ENCODE peak calls at places on chromosomes 7 and 10, in seven cellular contexts. One of them, this sample, is unnamed.
A peak's percentile ranks its signal among the peaks of the same experiment; 100 is the strongest.

GRCh38 chr7:29038463-29038862 is 80.3 kb upstream of the TRIL start:
- DNase-seq in smooth muscle cell of the brain vasculature: no peak
- DNase-seq in neural crest cell: no peak
- DNase-seq in endothelial cell of umbilical vein: peak; percentile 79
- DNase-seq in NCI-H510A treated with DMSO at 0.1 percent for 48 hours: peak; percentile 18
- DNase-seq in RPMI7951: peak; percentile 21
- DNase-seq in iris pigment epithelial cell: peak; percentile 62
- DNase-seq in this sample: no peak

GRCh38 chr7:90530263-90530662 is 60.8 kb downstream of the PTTG1IP2 start:
- DNase-seq in smooth muscle cell of the brain vasculature: no peak
- DNase-seq in neural crest cell: no peak
- DNase-seq in endothelial cell of umbilical vein: no peak
- DNase-seq in NCI-H510A treated with DMSO at 0.1 percent for 48 hours: no peak
- DNase-seq in RPMI7951: peak; percentile 24
- DNase-seq in iris pigment epithelial cell: peak; percentile 84
- DNase-seq in this sample: no peak

GRCh38 chr10:91708174-91708861 is 75.4 kb upstream of the PPP1R3C start:
- DNase-seq in smooth muscle cell of the brain vasculature: no peak
- DNase-seq in neural crest cell: no peak
- DNase-seq in endothelial cell of umbilical vein: no peak
- DNase-seq in NCI-H510A treated with DMSO at 0.1 percent for 48 hours: peak; percentile 5
- DNase-seq in RPMI7951: no peak
- DNase-seq in iris pigment epithelial cell: peak; percentile 14
- DNase-seq in this sample: no peak

GRCh38 chr7:53272081-53272480 is 236.6 kb downstream of the POM121L12 start:
- DNase-seq in smooth muscle cell of the brain vasculature: no peak
- DNase-seq in neural crest cell: no peak
- DNase-seq in endothelial cell of umbilical vein: no peak
- DNase-seq in NCI-H510A treated with DMSO at 0.1 percent for 48 hours: no peak
- DNase-seq in RPMI7951: no peak
- DNase-seq in iris pigment epithelial cell: no peak
- DNase-seq in this sample: no peak

GRCh38 chr7:83996879-83997278 is 197.7 kb downstream of the SEMA3A start:
- DNase-seq in smooth muscle cell of the brain vasculature: no peak
- DNase-seq in neural crest cell: no peak
- DNase-seq in endothelial cell of umbilical vein: no peak
- DNase-seq in NCI-H510A treated with DMSO at 0.1 percent for 48 hours: no peak
- DNase-seq in RPMI7951: no peak
- DNase-seq in iris pigment epithelial cell: peak; percentile 70
- DNase-seq in this sample: no peak

GRCh38 chr7:55733584-55733983 is 129.0 kb downstream of the SEPTIN14 start:
- DNase-seq in smooth muscle cell of the brain vasculature: no peak
- DNase-seq in neural crest cell: no peak
- DNase-seq in endothelial cell of umbilical vein: peak; percentile 47
- DNase-seq in NCI-H510A treated with DMSO at 0.1 percent for 48 hours: no peak
- DNase-seq in RPMI7951: peak; percentile 18
- DNase-seq in iris pigment epithelial cell: peak; percentile 20
- DNase-seq in this sample: no peak

GRCh38 chr10:11539191-11539868 is 72.1 kb downstream of the USP6NL start:
- DNase-seq in smooth muscle cell of the brain vasculature: no peak
- DNase-seq in neural crest cell: no peak
- DNase-seq in endothelial cell of umbilical vein: peak; percentile 31
- DNase-seq in NCI-H510A treated with DMSO at 0.1 percent for 48 hours: no peak
- DNase-seq in RPMI7951: peak; percentile 50
- DNase-seq in iris pigment epithelial cell: peak; percentile 52
- DNase-seq in this sample: no peak

GRCh38 chr7:90678986-90679385 is 82.9 kb downstream of the CDK14 start:
- DNase-seq in smooth muscle cell of the brain vasculature: no peak
- DNase-seq in neural crest cell: no peak
- DNase-seq in endothelial cell of umbilical vein: no peak
- DNase-seq in NCI-H510A treated with DMSO at 0.1 percent for 48 hours: no peak
- DNase-seq in RPMI7951: no peak
- DNase-seq in iris pigment epithelial cell: no peak
- DNase-seq in this sample: no peak

GRCh38 chr7:45921699-45922519 is 837 bp upstream of the IGFBP3 start:
- DNase-seq in smooth muscle cell of the brain vasculature: peak; percentile 67
- DNase-seq in neural crest cell: peak; percentile 87
- DNase-seq in endothelial cell of umbilical vein: peak; percentile 78
- DNase-seq in NCI-H510A treated with DMSO at 0.1 percent for 48 hours: no peak
- DNase-seq in RPMI7951: peak; percentile 69
- DNase-seq in iris pigment epithelial cell: peak; percentile 81
- DNase-seq in this sample: peak; percentile 68

GRCh38 chr7:76122516-76123239 is 74.8 kb downstream of the MDH2 start:
- DNase-seq in smooth muscle cell of the brain vasculature: no peak
- DNase-seq in neural crest cell: no peak
- DNase-seq in endothelial cell of umbilical vein: peak; percentile 78
- DNase-seq in NCI-H510A treated with DMSO at 0.1 percent for 48 hours: peak; percentile 14
- DNase-seq in RPMI7951: no peak
- DNase-seq in iris pigment epithelial cell: no peak
- DNase-seq in this sample: no peak

GRCh38 chr7:137151056-137151731 is 192.3 kb downstream of the PTN start:
- DNase-seq in smooth muscle cell of the brain vasculature: no peak
- DNase-seq in neural crest cell: no peak
- DNase-seq in endothelial cell of umbilical vein: no peak
- DNase-seq in NCI-H510A treated with DMSO at 0.1 percent for 48 hours: no peak
- DNase-seq in RPMI7951: peak; percentile 49
- DNase-seq in iris pigment epithelial cell: peak; percentile 78
- DNase-seq in this sample: no peak

GRCh38 chr7:144489504-144489903 is 86.0 kb upstream of the NOBOX start:
- DNase-seq in smooth muscle cell of the brain vasculature: no peak
- DNase-seq in neural crest cell: no peak
- DNase-seq in endothelial cell of umbilical vein: no peak
- DNase-seq in NCI-H510A treated with DMSO at 0.1 percent for 48 hours: no peak
- DNase-seq in RPMI7951: no peak
- DNase-seq in iris pigment epithelial cell: no peak
- DNase-seq in this sample: no peak

GRCh38 chr10:127963136-127963535 is 56.2 kb downstream of the PTPRE start:
- DNase-seq in smooth muscle cell of the brain vasculature: no peak
- DNase-seq in neural crest cell: no peak
- DNase-seq in endothelial cell of umbilical vein: no peak
- DNase-seq in NCI-H510A treated with DMSO at 0.1 percent for 48 hours: no peak
- DNase-seq in RPMI7951: no peak
- DNase-seq in iris pigment epithelial cell: no peak
- DNase-seq in this sample: no peak

GRCh38 chr10:64636461-64636860 is 1115.3 kb downstream of the REEP3 start:
- DNase-seq in smooth muscle cell of the brain vasculature: no peak
- DNase-seq in neural crest cell: no peak
- DNase-seq in endothelial cell of umbilical vein: no peak
- DNase-seq in NCI-H510A treated with DMSO at 0.1 percent for 48 hours: no peak
- DNase-seq in RPMI7951: peak; percentile 0
- DNase-seq in iris pigment epithelial cell: no peak
- DNase-seq in this sample: no peak

GRCh38 chr7:24576171-24577052 is 3.2 kb downstream of the PALS2 start:
- DNase-seq in smooth muscle cell of the brain vasculature: peak; percentile 24
- DNase-seq in neural crest cell: no peak
- DNase-seq in endothelial cell of umbilical vein: peak; percentile 73
- DNase-seq in NCI-H510A treated with DMSO at 0.1 percent for 48 hours: peak; percentile 86
- DNase-seq in RPMI7951: peak; percentile 77
- DNase-seq in iris pigment epithelial cell: peak; percentile 80
- DNase-seq in this sample: peak; percentile 70

GRCh38 chr7:93146036-93146435 is 2.1 kb downstream of the SAMD9L start:
- DNase-seq in smooth muscle cell of the brain vasculature: no peak
- DNase-seq in neural crest cell: no peak
- DNase-seq in endothelial cell of umbilical vein: peak; percentile 84
- DNase-seq in NCI-H510A treated with DMSO at 0.1 percent for 48 hours: no peak
- DNase-seq in RPMI7951: no peak
- DNase-seq in iris pigment epithelial cell: no peak
- DNase-seq in this sample: no peak

GRCh38 chr7:44177570-44178131 is 11.6 kb downstream of the GCK start:
- DNase-seq in smooth muscle cell of the brain vasculature: no peak
- DNase-seq in neural crest cell: no peak
- DNase-seq in endothelial cell of umbilical vein: no peak
- DNase-seq in NCI-H510A treated with DMSO at 0.1 percent for 48 hours: no peak
- DNase-seq in RPMI7951: peak; percentile 78
- DNase-seq in iris pigment epithelial cell: peak; percentile 27
- DNase-seq in this sample: no peak

GRCh38 chr10:3480281-3480999 is 304.6 kb downstream of the KLF6 start:
- DNase-seq in smooth muscle cell of the brain vasculature: no peak
- DNase-seq in neural crest cell: no peak
- DNase-seq in endothelial cell of umbilical vein: no peak
- DNase-seq in NCI-H510A treated with DMSO at 0.1 percent for 48 hours: no peak
- DNase-seq in RPMI7951: no peak
- DNase-seq in iris pigment epithelial cell: no peak
- DNase-seq in this sample: no peak

GRCh38 chr10:117535045-117535751 is 7.3 kb upstream of the EMX2 start:
- DNase-seq in smooth muscle cell of the brain vasculature: no peak
- DNase-seq in neural crest cell: no peak
- DNase-seq in endothelial cell of umbilical vein: no peak
- DNase-seq in NCI-H510A treated with DMSO at 0.1 percent for 48 hours: no peak
- DNase-seq in RPMI7951: no peak
- DNase-seq in iris pigment epithelial cell: no peak
- DNase-seq in this sample: no peak

GRCh38 chr10:9535744-9536143 is 1481.3 kb downstream of the GATA3 start:
- DNase-seq in smooth muscle cell of the brain vasculature: no peak
- DNase-seq in neural crest cell: no peak
- DNase-seq in endothelial cell of umbilical vein: no peak
- DNase-seq in NCI-H510A treated with DMSO at 0.1 percent for 48 hours: no peak
- DNase-seq in RPMI7951: no peak
- DNase-seq in iris pigment epithelial cell: no peak
- DNase-seq in this sample: no peak

GRCh38 chr10:131702521-131703356 is 198.1 kb upstream of the PPP2R2D start:
- DNase-seq in smooth muscle cell of the brain vasculature: no peak
- DNase-seq in neural crest cell: no peak
- DNase-seq in endothelial cell of umbilical vein: no peak
- DNase-seq in NCI-H510A treated with DMSO at 0.1 percent for 48 hours: no peak
- DNase-seq in RPMI7951: no peak
- DNase-seq in iris pigment epithelial cell: no peak
- DNase-seq in this sample: no peak

GRCh38 chr7:127504715-127505114 is 80.7 kb downstream of the GCC1 start:
- DNase-seq in smooth muscle cell of the brain vasculature: no peak
- DNase-seq in neural crest cell: peak; percentile 2
- DNase-seq in endothelial cell of umbilical vein: peak; percentile 11
- DNase-seq in NCI-H510A treated with DMSO at 0.1 percent for 48 hours: no peak
- DNase-seq in RPMI7951: peak; percentile 28
- DNase-seq in iris pigment epithelial cell: peak; percentile 18
- DNase-seq in this sample: peak; percentile 70

GRCh38 chr7:79293655-79294142 is 159.8 kb downstream of the MAGI2 start:
- DNase-seq in smooth muscle cell of the brain vasculature: no peak
- DNase-seq in neural crest cell: no peak
- DNase-seq in endothelial cell of umbilical vein: no peak
- DNase-seq in NCI-H510A treated with DMSO at 0.1 percent for 48 hours: peak; percentile 30
- DNase-seq in RPMI7951: no peak
- DNase-seq in iris pigment epithelial cell: peak; percentile 69
- DNase-seq in this sample: no peak

GRCh38 chr7:50346548-50347497 is 42.3 kb downstream of the IKZF1 start:
- DNase-seq in smooth muscle cell of the brain vasculature: no peak
- DNase-seq in neural crest cell: no peak
- DNase-seq in endothelial cell of umbilical vein: no peak
- DNase-seq in NCI-H510A treated with DMSO at 0.1 percent for 48 hours: no peak
- DNase-seq in RPMI7951: peak; percentile 83
- DNase-seq in iris pigment epithelial cell: no peak
- DNase-seq in this sample: peak; percentile 71

GRCh38 chr10:67077376-67077775 is 151.5 kb downstream of the LRRTM3 start:
- DNase-seq in smooth muscle cell of the brain vasculature: no peak
- DNase-seq in neural crest cell: no peak
- DNase-seq in endothelial cell of umbilical vein: no peak
- DNase-seq in NCI-H510A treated with DMSO at 0.1 percent for 48 hours: no peak
- DNase-seq in RPMI7951: no peak
- DNase-seq in iris pigment epithelial cell: no peak
- DNase-seq in this sample: no peak

GRCh38 chr7:36202347-36202896 is 49.4 kb downstream of the EEPD1 start:
- DNase-seq in smooth muscle cell of the brain vasculature: no peak
- DNase-seq in neural crest cell: no peak
- DNase-seq in endothelial cell of umbilical vein: no peak
- DNase-seq in NCI-H510A treated with DMSO at 0.1 percent for 48 hours: no peak
- DNase-seq in RPMI7951: peak; percentile 24
- DNase-seq in iris pigment epithelial cell: peak; percentile 38
- DNase-seq in this sample: no peak

GRCh38 chr7:137074386-137075030 is 206.1 kb downstream of the CHRM2 start:
- DNase-seq in smooth muscle cell of the brain vasculature: no peak
- DNase-seq in neural crest cell: no peak
- DNase-seq in endothelial cell of umbilical vein: no peak
- DNase-seq in NCI-H510A treated with DMSO at 0.1 percent for 48 hours: no peak
- DNase-seq in RPMI7951: peak; percentile 5
- DNase-seq in iris pigment epithelial cell: peak; percentile 77
- DNase-seq in this sample: no peak

GRCh38 chr7:101598981-101599681 is 30.0 kb downstream of the MYL10 start:
- DNase-seq in smooth muscle cell of the brain vasculature: no peak
- DNase-seq in neural crest cell: no peak
- DNase-seq in endothelial cell of umbilical vein: no peak
- DNase-seq in NCI-H510A treated with DMSO at 0.1 percent for 48 hours: no peak
- DNase-seq in RPMI7951: peak; percentile 80
- DNase-seq in iris pigment epithelial cell: no peak
- DNase-seq in this sample: no peak

GRCh38 chr10:126618466-126618865 is 52.0 kb downstream of the C10orf90 start:
- DNase-seq in smooth muscle cell of the brain vasculature: no peak
- DNase-seq in neural crest cell: no peak
- DNase-seq in endothelial cell of umbilical vein: no peak
- DNase-seq in NCI-H510A treated with DMSO at 0.1 percent for 48 hours: no peak
- DNase-seq in RPMI7951: peak; percentile 19
- DNase-seq in iris pigment epithelial cell: peak; percentile 1
- DNase-seq in this sample: no peak

GRCh38 chr7:156493942-156494341 is 146.6 kb upstream of the RNF32 start:
- DNase-seq in smooth muscle cell of the brain vasculature: no peak
- DNase-seq in neural crest cell: no peak
- DNase-seq in endothelial cell of umbilical vein: no peak
- DNase-seq in NCI-H510A treated with DMSO at 0.1 percent for 48 hours: no peak
- DNase-seq in RPMI7951: no peak
- DNase-seq in iris pigment epithelial cell: peak; percentile 38
- DNase-seq in this sample: no peak